ENCODE peak calls at places on chromosomes 11 and 22, in ten cellular contexts. N is cardiac muscle cell; E is SW480; W is AG09309; U is mucosa of gallbladder; Z is 8988T; L is activated CD4-positive, alpha-beta T cell treated with anti-CD3 and anti-CD28 coated beads for 24 hours; D is GM23338; B is NCI-H510A; M is NCI-H1105 treated with DMSO at 0.1 percent for 48 hours. G is an unnamed sample.

GRCh38 chr11:87832216-87832615 is 343.0 kb downstream of the RAB38 start:
- DNase-seq in E (no peak), D (no peak), M (no peak), W (no peak), U (peak; percentile 21), L (no peak), Z (no peak), B (no peak), N (no peak), G (no peak)

GRCh38 chr11:75041263-75041662 is 52.5 kb downstream of the NEU3 start:
- DNase-seq in W (no peak), M (no peak), E (no peak), L (no peak), U (no peak), Z (no peak), D (no peak), B (no peak), N (no peak), G (no peak)

GRCh38 chr22:29693671-29694070 is 26.1 kb upstream of the CABP7 start:
- DNase-seq in B (no peak), Z (no peak), N (no peak), L (no peak), M (no peak), U (no peak), W (no peak), E (no peak), D (no peak), G (no peak)

GRCh38 chr11:34451053-34451452 is 12.3 kb downstream of the CAT start:
- DNase-seq in E (no peak), M (no peak), W (no peak), B (no peak), N (no peak), D (no peak), Z (no peak), L (no peak), U (no peak), G (no peak)

GRCh38 chr22:48083502-48083901 is 1321.1 kb downstream of the TBC1D22A start:
- DNase-seq in B (no peak), U (no peak), Z (no peak), E (no peak), L (no peak), M (no peak), W (no peak), D (no peak), N (no peak), G (no peak)

GRCh38 chr11:66259225-66259624 is 9.2 kb upstream of the RAB1B start:
- DNase-seq in E (no peak), B (no peak), W (no peak), Z (no peak), D (no peak), M (no peak), N (no peak), L (no peak), U (no peak), G (no peak)

GRCh38 chr22:42079319-42080251 is at the start of gene SMDT1:
- DNase-seq in B (peak; percentile 95), N (peak; percentile 99), W (peak; percentile 94), U (peak; percentile 99), E (peak; percentile 97), L (peak; percentile 96), M (peak; percentile 96), D (peak; percentile 99), Z (peak; percentile 89), G (peak; percentile 99)

GRCh38 chr11:69509846-69510390 is 28.5 kb downstream of the LINC01488 start:
- DNase-seq in E (no peak), U (no peak), L (no peak), M (no peak), D (no peak), N (no peak), B (no peak), W (no peak), Z (no peak), G (no peak)

GRCh38 chr11:2419638-2420501 is 19.3 kb downstream of the TSSC4 start:
- DNase-seq in B (no peak), W (peak; percentile 31), D (peak; percentile 87), M (no peak), U (peak; percentile 76), L (peak; percentile 45), N (peak; percentile 86), Z (peak; percentile 99), E (peak; percentile 71), G (peak; percentile 74)

GRCh38 chr11:130166457-130166784 is 6.8 kb downstream of the ST14 start:
- DNase-seq in W (peak; percentile 80), D (no peak), L (no peak), E (peak; percentile 89), M (no peak), Z (peak; percentile 87), N (no peak), U (peak; percentile 73), B (no peak), G (no peak)

GRCh38 chr22:35729309-35729698 is 11.6 kb downstream of the APOL5 start:
- DNase-seq in M (no peak), W (no peak), Z (no peak), N (no peak), L (no peak), U (no peak), B (no peak), E (no peak), D (no peak), G (no peak)